ENCODE peak calls at places on chromosome 13, in four cellular contexts. C is K562, G is GM12878, I is HepG2. R is an unnamed sample.

GRCh38 chr13:75454497-75454896 is 27.5 kb downstream of the TBC1D4 start:
- DNase-seq in C (no peak), G (no peak), I (no peak), R (no peak)

GRCh38 chr13:90926459-90926858 is 421.0 kb upstream of the MIR17HG start:
- DNase-seq in C (no peak), G (no peak), I (no peak), R (no peak)

GRCh38 chr13:34256236-34256635 is 438.3 kb downstream of the RFC3 start:
- DNase-seq in C (no peak), G (no peak), I (no peak), R (no peak)

GRCh38 chr13:77139311-77139710 is 112.4 kb upstream of the FBXL3 start:
- DNase-seq in C (no peak), G (no peak), I (no peak), R (no peak)

GRCh38 chr13:42720116-42720857 is 61.1 kb upstream of the FAM216B start:
- DNase-seq in C (peak), G (peak), I (peak), R (no peak)

GRCh38 chr13:30457306-30457891 is 8.3 kb downstream of the HMGB1 start:
- DNase-seq in C (no peak), G (no peak), I (no peak), R (no peak)

GRCh38 chr13:38490657-38491056 is 141.0 kb downstream of the UFM1 start:
- DNase-seq in C (no peak), G (no peak), I (no peak), R (no peak)

GRCh38 chr13:76641056-76641455 is 245.1 kb downstream of the KCTD12 start:
- DNase-seq in C (no peak), G (no peak), I (no peak), R (no peak)

GRCh38 chr13:26213982-26214381 is 8.1 kb downstream of the RNF6 start:
- DNase-seq in C (no peak), G (no peak), I (no peak), R (no peak)

GRCh38 chr13:97125810-97126738 is 96.1 kb upstream of the MBNL2 start:
- DNase-seq in C (no peak), G (peak), I (no peak), R (no peak)

GRCh38 chr13:95624020-95624419 is 20.5 kb downstream of the DZIP1 start:
- DNase-seq in C (peak), G (no peak), I (peak), R (no peak)

GRCh38 chr13:112871742-112872141 is 97.3 kb upstream of the MCF2L start:
- DNase-seq in C (no peak), G (no peak), I (no peak), R (no peak)

GRCh38 chr13:20353973-20354372 is 121.9 kb upstream of the GJB6 start:
- DNase-seq in C (no peak), G (no peak), I (no peak), R (no peak)

GRCh38 chr13:64446372-64446771 is 2783.8 kb downstream of the PCDH9 start:
- DNase-seq in C (no peak), G (no peak), I (no peak), R (no peak)

GRCh38 chr13:28705734-28706133 is 13.0 kb downstream of the SLC46A3 start:
- DNase-seq in C (no peak), G (no peak), I (no peak), R (no peak)

GRCh38 chr13:88649855-88650254 is 978.7 kb downstream of the SLITRK5 start:
- DNase-seq in C (no peak), G (no peak), I (no peak), R (no peak)

GRCh38 chr13:102402292-102402691 is 444 bp upstream of the FGF14 start:
- DNase-seq in C (no peak), G (no peak), I (no peak), R (peak)

GRCh38 chr13:52925775-52926285 is 77.4 kb upstream of the PCDH8 start:
- DNase-seq in C (no peak), G (no peak), I (no peak), R (no peak)

GRCh38 chr13:75250526-75251183 is 231.3 kb downstream of the TBC1D4 start:
- DNase-seq in C (no peak), G (no peak), I (no peak), R (no peak)

GRCh38 chr13:70183041-70183440 is 74.8 kb upstream of the KLHL1 start:
- DNase-seq in C (no peak), G (no peak), I (no peak), R (no peak)

GRCh38 chr13:33403807-33404362 is 118.3 kb upstream of the STARD13 start:
- DNase-seq in C (no peak), G (no peak), I (no peak), R (no peak)

GRCh38 chr13:25771208-25771607 is 280.6 kb downstream of the SHISA2 start:
- DNase-seq in C (no peak), G (no peak), I (no peak), R (no peak)

GRCh38 chr13:60944016-60944415 is 471.6 kb downstream of the PCDH20 start:
- DNase-seq in C (no peak), G (no peak), I (no peak), R (no peak)

DNA sequence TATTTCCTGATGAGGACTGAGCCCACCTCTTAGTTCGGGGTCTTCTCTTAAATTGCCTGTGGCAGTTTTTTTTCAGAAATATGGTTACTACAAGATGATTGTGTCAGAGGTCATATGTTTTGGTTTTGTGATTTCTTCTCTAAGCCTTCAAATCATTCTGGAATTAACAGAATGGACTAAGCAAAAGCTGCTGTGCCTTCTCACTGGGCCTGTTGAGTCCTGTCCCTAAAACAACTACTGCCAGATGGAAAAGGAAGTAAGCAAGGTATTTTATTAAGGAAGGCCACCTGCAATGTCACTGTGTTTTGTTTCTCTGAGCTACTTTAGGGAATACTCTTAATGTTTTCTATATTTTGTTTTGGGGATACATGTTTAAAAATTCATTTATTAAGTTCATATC is 470.8 kb downstream of the PCDH20 start:
- DNase-seq in C (no peak), G (no peak), I (no peak), R (no peak)
- TF ChIP-seq HDAC6 in C (no peak), G (no peak), I (no peak), R (no peak)

GRCh38 chr13:99976502-99977115 is 5.0 kb upstream of the ZIC2 start:
- DNase-seq in C (no peak), G (no peak), I (no peak), R (no peak)
- TF ChIP-seq EZH2 in C (no peak), G (no peak), I (no peak), R (no peak)

GRCh38 chr13:79522583-79522982 is 41.6 kb downstream of the NDFIP2 start:
- DNase-seq in C (no peak), G (peak), I (no peak), R (no peak)
- TF ChIP-seq HDAC6 in C (no peak), G (no peak), I (no peak), R (no peak)

DNA sequence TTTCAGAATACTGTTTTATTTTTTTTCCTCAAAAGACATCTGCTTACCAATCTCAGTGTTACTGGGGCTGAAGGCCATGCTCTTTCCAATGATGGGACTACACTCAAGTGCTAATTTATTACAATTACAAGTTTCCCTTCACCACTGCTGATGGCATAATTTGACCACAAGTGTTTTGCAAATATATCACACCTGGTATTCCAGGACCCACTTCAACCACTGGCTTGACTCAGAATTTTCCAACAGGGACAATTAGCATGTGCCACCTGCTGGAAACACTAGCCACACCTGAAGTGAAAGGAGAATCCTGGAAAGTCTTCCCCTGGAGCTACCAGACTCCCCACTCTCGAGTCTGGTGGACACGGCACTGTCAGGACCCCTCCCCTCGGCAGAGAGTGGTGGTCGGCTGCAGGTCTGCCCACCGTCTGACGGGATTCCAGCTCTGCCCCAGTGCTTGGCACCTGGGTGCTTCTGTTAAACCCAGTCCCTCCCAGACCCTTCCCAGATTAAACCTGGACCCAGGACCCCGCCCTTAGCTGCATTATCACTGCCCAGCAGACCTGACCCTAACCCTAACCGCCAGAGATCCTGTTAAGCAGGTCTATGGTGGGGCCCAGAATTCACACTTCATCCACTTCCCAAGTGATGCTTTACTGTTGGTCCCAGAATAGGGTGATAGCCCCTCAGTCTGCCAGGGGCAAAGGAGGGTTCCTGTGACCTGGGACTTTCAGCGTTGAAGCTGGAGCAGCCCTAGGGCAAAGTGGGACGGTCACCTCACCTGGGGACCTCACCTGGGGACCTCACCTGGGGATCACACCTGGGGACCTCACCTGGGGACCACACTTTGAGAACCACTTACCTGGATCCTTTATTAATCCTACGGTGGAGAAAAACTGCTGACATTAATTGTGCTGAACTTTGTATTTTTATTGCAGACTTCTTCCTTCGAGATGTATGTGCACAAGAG is 17.6 kb upstream of the RASA3 start:
- DNase-seq in C (no peak), G (no peak), I (no peak), R (no peak)
- TF ChIP-seq EZH2 in C (no peak), G (no peak), I (no peak), R (no peak)

GRCh38 chr13:61039302-61039701 is 376.3 kb downstream of the PCDH20 start:
- DNase-seq in C (no peak), G (no peak), I (no peak), R (no peak)
- TF ChIP-seq HDAC6 in C (no peak), G (no peak), I (no peak), R (no peak)